ENCODE peak calls at places on chromosome 11, in eight cellular contexts. D is left cardiac atrium; C is effector memory CD4-positive, alpha-beta T cell; W is naive thymus-derived CD4-positive, alpha-beta T cell; J is amniotic stem cell; L is natural killer cell treated with Interleukin-12 subunit alpha and Interleukin-12 subunit beta and Interleukin-15 and Interleukin-18, amount 100 ng/mL, for 72 hours; V is EL; K is activated CD8-positive, alpha-beta memory T cell treated with anti-CD3 and anti-CD28 coated beads for 4 hours. Q is an unnamed sample.

GRCh38 chr11:117933930-117934329 is 4.7 kb upstream of the TMPRSS13 start:
- DNase-seq in D (no peak), C (no peak), W (no peak), J (no peak), L (no peak), V (no peak), K (no peak), Q (no peak)

GRCh38 chr11:72753341-72754148 is 1.3 kb upstream of the ARAP1 start:
- DNase-seq in D (no peak), C (no peak), W (no peak), J (no peak), L (no peak), V (no peak), K (no peak), Q (no peak)

GRCh38 chr11:87299041-87299481 is 261.3 kb downstream of the TMEM135 start:
- DNase-seq in D (no peak), C (no peak), W (no peak), J (no peak), L (no peak), V (peak; percentile 6), K (no peak), Q (no peak)

GRCh38 chr11:59614277-59615131 is 1.1 kb downstream of the OSBP start:
- DNase-seq in D (no peak), C (no peak), W (no peak), J (no peak), L (no peak), V (peak; percentile 8), K (no peak), Q (no peak)

GRCh38 chr11:106306942-106307341 is 229.5 kb downstream of the AASDHPPT start:
- DNase-seq in D (no peak), C (no peak), W (no peak), J (no peak), L (no peak), V (peak; percentile 12), K (no peak), Q (no peak)

GRCh38 chr11:114827043-114827442 is 148.7 kb downstream of the NXPE2 start:
- DNase-seq in D (no peak), C (no peak), W (no peak), J (no peak), L (no peak), V (no peak), K (no peak), Q (no peak)

GRCh38 chr11:76124905-76125566 is 81.3 kb downstream of the WNT11 start:
- DNase-seq in D (no peak), C (no peak), W (no peak), J (no peak), L (no peak), V (no peak), K (no peak), Q (no peak)

GRCh38 chr11:64656797-64657196 is 65.8 kb downstream of the SLC22A12 start:
- DNase-seq in D (no peak), C (no peak), W (no peak), J (no peak), L (no peak), V (no peak), K (no peak), Q (no peak)

GRCh38 chr11:10204021-10204420 is 90.0 kb downstream of the SBF2 start:
- DNase-seq in D (no peak), C (no peak), W (no peak), J (no peak), L (no peak), V (no peak), K (no peak), Q (no peak)

GRCh38 chr11:122202161-122202950 is 86.3 kb upstream of the BLID start:
- DNase-seq in D (no peak), C (no peak), W (no peak), J (peak; percentile 42), L (no peak), V (peak; percentile 84), K (no peak), Q (peak; percentile 30)

GRCh38 chr11:73983764-73984543 is 1.3 kb upstream of the UCP2 start:
- DNase-seq in D (no peak), C (no peak), W (no peak), J (no peak), L (no peak), V (no peak), K (no peak), Q (no peak)

GRCh38 chr11:69101100-69101791 is 52.5 kb downstream of the TPCN2 start:
- DNase-seq in D (peak; percentile 83), C (peak; percentile 53), W (peak; percentile 72), J (peak; percentile 53), L (no peak), V (peak; percentile 79), K (peak; percentile 37), Q (peak; percentile 69)

GRCh38 chr11:60122414-60123036 is 34.1 kb downstream of the MS4A2 start:
- DNase-seq in D (no peak), C (no peak), W (no peak), J (no peak), L (no peak), V (no peak), K (no peak), Q (no peak)

GRCh38 chr11:64263021-64263946 is 12.0 kb downstream of the PLCB3 start:
- DNase-seq in D (no peak), C (no peak), W (no peak), J (no peak), L (no peak), V (peak; percentile 86), K (no peak), Q (no peak)

GRCh38 chr11:96091476-96091875 is 167.6 kb upstream of the MTMR2 start:
- DNase-seq in D (no peak), C (no peak), W (no peak), J (no peak), L (no peak), V (peak; percentile 55), K (no peak), Q (no peak)

GRCh38 chr11:125428486-125429173 is 67.4 kb downstream of the FEZ1 start:
- DNase-seq in D (no peak), C (no peak), W (no peak), J (no peak), L (no peak), V (no peak), K (no peak), Q (no peak)

GRCh38 chr11:129896062-129896461 is 684 bp upstream of the NFRKB start:
- DNase-seq in D (peak; percentile 32), C (no peak), W (no peak), J (no peak), L (no peak), V (no peak), K (no peak), Q (no peak)

GRCh38 chr11:79546366-79546765 is 105.5 kb upstream of the TENM4 start:
- DNase-seq in D (no peak), C (no peak), W (no peak), J (no peak), L (no peak), V (no peak), K (no peak), Q (no peak)